ENCODE peak calls at places on chromosomes 6 and 20, in six cellular contexts. O, B, V, G, H and K are unnamed samples.

GRCh38 chr20:513429-513828 is 30.2 kb downstream of the CSNK2A1 start:
- DNase-seq in O (peak), B (peak), V (no peak), G (no peak), H (peak), K (no peak)

GRCh38 chr20:9332783-9333482 is 181.5 kb upstream of the LAMP5 start:
- DNase-seq in O (no peak), B (no peak), V (no peak), G (no peak), H (no peak), K (no peak)

GRCh38 chr6:15871211-15871770 is 208.5 kb upstream of the DTNBP1 start:
- DNase-seq in O (no peak), B (no peak), V (no peak), G (no peak), H (no peak), K (no peak)

GRCh38 chr20:34322267-34323105 is 19.3 kb upstream of the AHCY start:
- DNase-seq in O (no peak), B (no peak), V (no peak), G (no peak), H (no peak), K (no peak)

GRCh38 chr6:135162678-135163439 is 18.2 kb upstream of the MYB start:
- DNase-seq in O (peak), B (peak), V (peak), G (peak), H (peak), K (no peak)

GRCh38 chr6:34924831-34925613 is 36.0 kb downstream of the ANKS1A start:
- DNase-seq in O (no peak), B (no peak), V (no peak), G (no peak), H (no peak), K (no peak)

GRCh38 chr6:145733770-145734169 is 1.6 kb downstream of the EPM2A start:
- DNase-seq in O (no peak), B (peak), V (no peak), G (no peak), H (no peak), K (no peak)

GRCh38 chr20:33178726-33179125 is 10.8 kb downstream of the BPIFA2 start:
- DNase-seq in O (no peak), B (no peak), V (no peak), G (peak), H (no peak), K (no peak)

GRCh38 chr6:46491201-46491788 is at the start of gene RCAN2:
- DNase-seq in O (peak), B (peak), V (peak), G (peak), H (peak), K (peak)

DNA sequence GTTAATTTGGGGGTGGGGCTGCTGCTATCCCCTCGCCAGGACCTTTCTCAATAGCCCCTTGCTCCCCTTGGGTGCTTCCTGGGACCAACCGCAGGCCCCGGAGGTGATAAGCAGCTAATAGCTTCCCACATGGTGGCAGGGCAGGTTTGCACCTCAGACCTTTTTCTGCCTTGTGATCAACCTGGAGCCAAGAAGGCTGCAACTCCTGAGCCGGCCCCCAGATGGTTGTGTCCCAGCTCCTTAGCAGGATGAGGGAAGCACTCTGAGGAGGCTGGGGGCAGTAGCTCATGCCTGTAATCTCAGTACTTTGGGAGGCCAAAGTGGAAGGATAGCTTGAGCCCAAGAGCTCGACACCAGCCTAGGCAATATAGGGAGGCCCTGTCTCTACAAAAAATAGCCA is 85.5 kb downstream of the BMP7 start:
- DNase-seq in O (no peak), B (no peak), V (no peak), G (no peak), H (no peak), K (no peak)
- TF ChIP-seq CTCF in O (no peak), B (no peak), V (no peak), G (no peak), H (no peak), K (no peak)

GRCh38 chr6:41182069-41183034 is 18.6 kb downstream of the TREML2 start:
- DNase-seq in O (peak), B (peak), V (no peak), G (peak), H (peak), K (no peak)
- TF ChIP-seq CTCF in O (peak), B (peak), V (peak), G (no peak), H (peak), K (no peak)

GRCh38 chr6:138518054-138518453 is 18.8 kb upstream of the NHSL1 start:
- DNase-seq in O (no peak), B (no peak), V (no peak), G (no peak), H (no peak), K (no peak)

GRCh38 chr6:138522611-138523010 is 23.3 kb upstream of the NHSL1 start:
- DNase-seq in O (no peak), B (no peak), V (no peak), G (no peak), H (no peak), K (no peak)

GRCh38 chr6:138521800-138522199 is 22.5 kb upstream of the NHSL1 start:
- DNase-seq in O (no peak), B (no peak), V (no peak), G (no peak), H (no peak), K (no peak)

GRCh38 chr6:138517635-138518034 is 18.3 kb upstream of the NHSL1 start:
- DNase-seq in O (peak), B (peak), V (no peak), G (peak), H (peak), K (peak)

GRCh38 chr6:138520463-138520862 is 21.2 kb upstream of the NHSL1 start:
- DNase-seq in O (peak), B (peak), V (no peak), G (no peak), H (peak), K (no peak)
- TF ChIP-seq CTCF in O (peak), B (peak), V (peak), G (no peak), H (peak), K (no peak)

GRCh38 chr6:13767121-13767794 is 47.1 kb downstream of the MCUR1 start:
- DNase-seq in O (peak), B (peak), V (no peak), G (peak), H (peak), K (no peak)
- TF ChIP-seq CTCF in O (peak), B (peak), V (no peak), G (no peak), H (no peak), K (no peak)

GRCh38 chr20:47216819-47217410 is 139.6 kb downstream of the ZMYND8 start:
- DNase-seq in O (no peak), B (no peak), V (no peak), G (no peak), H (no peak), K (no peak)

GRCh38 chr20:47215653-47216397 is 140.7 kb downstream of the ZMYND8 start:
- DNase-seq in O (peak), B (no peak), V (no peak), G (no peak), H (peak), K (no peak)

GRCh38 chr20:47212606-47213207 is 143.8 kb downstream of the ZMYND8 start:
- DNase-seq in O (no peak), B (no peak), V (no peak), G (no peak), H (no peak), K (no peak)

GRCh38 chr20:47211036-47211435 is 145.5 kb downstream of the ZMYND8 start:
- DNase-seq in O (no peak), B (no peak), V (no peak), G (no peak), H (no peak), K (no peak)

GRCh38 chr20:47213960-47214359 is 142.5 kb downstream of the ZMYND8 start:
- DNase-seq in O (no peak), B (no peak), V (no peak), G (no peak), H (no peak), K (no peak)
- TF ChIP-seq CTCF in O (no peak), B (no peak), V (no peak), G (no peak), H (no peak), K (no peak)

GRCh38 chr20:21862958-21863357 is 157.5 kb downstream of the PAX1 start:
- DNase-seq in O (no peak), B (no peak), V (no peak), G (no peak), H (no peak), K (no peak)

DNA sequence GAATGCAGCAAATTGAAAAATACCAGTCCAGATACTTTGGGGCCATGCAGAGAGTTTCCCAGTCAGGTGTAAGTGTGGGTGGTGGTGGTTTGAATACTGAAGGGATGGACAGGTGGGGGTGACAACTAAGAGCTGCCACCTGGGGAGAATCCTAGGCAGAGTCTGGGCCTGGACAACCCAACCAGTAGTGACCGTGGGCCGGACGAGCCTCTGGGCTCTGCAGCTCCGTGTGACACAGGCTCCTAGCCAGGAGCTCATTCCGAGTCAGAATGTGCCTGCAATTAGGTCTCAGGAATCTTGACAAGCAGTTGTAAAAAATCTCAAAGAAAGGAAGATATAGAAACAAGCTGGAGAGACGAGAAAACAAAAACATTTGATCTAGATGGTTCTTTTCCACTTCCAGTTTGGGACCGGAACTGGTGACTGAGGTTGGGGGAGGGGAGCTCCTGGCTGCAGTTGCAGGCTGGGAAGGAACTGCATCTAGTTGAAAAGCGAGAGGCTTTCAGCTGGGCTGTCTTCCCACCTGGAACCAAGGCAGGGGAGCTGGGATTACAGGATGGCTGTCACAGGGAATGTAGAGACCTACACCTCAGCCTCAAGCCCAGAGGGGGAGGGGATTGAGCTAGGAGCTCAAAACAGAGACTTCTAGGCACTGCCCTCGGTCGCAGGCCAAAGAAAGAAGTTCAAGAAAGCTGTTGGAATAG is 156.9 kb downstream of the PAX1 start:
- DNase-seq in O (no peak), B (no peak), V (no peak), G (peak), H (no peak), K (no peak)
- TF ChIP-seq CTCF in O (no peak), B (no peak), V (no peak), G (no peak), H (no peak), K (no peak)